ENCODE peak calls at places on chromosomes 16 and 17, in six cellular contexts. R, X, P, L, H and I are unnamed samples.

GRCh38 chr17:43324205-43324893 is 74.4 kb upstream of the ARL4D start:
- DNase-seq in R (no peak), X (peak), P (peak), L (no peak), H (no peak), I (peak)

GRCh38 chr16:49855280-49855821 is 561 bp downstream of the ZNF423 start:
- DNase-seq in R (no peak), X (peak), P (peak), L (peak), H (peak), I (peak)

GRCh38 chr17:69716571-69716970 is 302.1 kb downstream of the MAP2K6 start:
- DNase-seq in R (no peak), X (peak), P (no peak), L (no peak), H (no peak), I (peak)

GRCh38 chr17:13589658-13590057 is 12.1 kb downstream of the HS3ST3A1 start:
- DNase-seq in R (no peak), X (no peak), P (no peak), L (no peak), H (no peak), I (peak)

GRCh38 chr16:67486805-67487204 is 3.5 kb upstream of the AGRP start:
- DNase-seq in R (no peak), X (no peak), P (no peak), L (no peak), H (no peak), I (no peak)

GRCh38 chr17:73956595-73957465 is 246.6 kb upstream of the RPL38 start:
- DNase-seq in R (no peak), X (peak), P (peak), L (peak), H (peak), I (peak)

GRCh38 chr16:1533443-1533951 is at the start of gene TMEM204:
- DNase-seq in R (no peak), X (no peak), P (peak), L (no peak), H (peak), I (peak)

GRCh38 chr16:89233678-89234490 is 16.4 kb downstream of the ZNF778 start:
- DNase-seq in R (no peak), X (no peak), P (no peak), L (no peak), H (no peak), I (no peak)

GRCh38 chr17:47250855-47251254 is 2.8 kb upstream of the ITGB3 start:
- DNase-seq in R (no peak), X (no peak), P (no peak), L (no peak), H (no peak), I (no peak)